ENCODE peak calls at places on chromosome 18, in six cellular contexts. Q, H, E, T, U and G are unnamed samples.

GRCh38 chr18:72866901-72867701 is 686 bp downstream of the NETO1 start:
- DNase-seq in Q (no peak), H (no peak), E (peak; percentile 59), T (no peak), U (no peak), G (no peak)

GRCh38 chr18:30889582-30890301 is 152.8 kb downstream of the DSC3 start:
- DNase-seq in Q (no peak), H (peak; percentile 18), E (peak; percentile 51), T (no peak), U (peak; percentile 20), G (peak; percentile 57)

GRCh38 chr18:47397671-47398319 is 146.3 kb upstream of the SKOR2 start:
- DNase-seq in Q (no peak), H (no peak), E (no peak), T (no peak), U (no peak), G (no peak)

GRCh38 chr18:63567825-63568224 is 19.3 kb upstream of the SERPINB13 start:
- DNase-seq in Q (no peak), H (no peak), E (no peak), T (no peak), U (no peak), G (no peak)

GRCh38 chr18:23981369-23981768 is 33.2 kb upstream of the TTC39C start:
- DNase-seq in Q (no peak), H (peak; percentile 68), E (no peak), T (no peak), U (no peak), G (no peak)

GRCh38 chr18:903703-904102 is 968 bp upstream of the ADCYAP1 start:
- DNase-seq in Q (peak; percentile 87), H (no peak), E (no peak), T (no peak), U (peak; percentile 44), G (peak; percentile 19)

GRCh38 chr18:3306391-3306790 is 44.5 kb downstream of the MYL12B start:
- DNase-seq in Q (no peak), H (no peak), E (no peak), T (no peak), U (no peak), G (no peak)

GRCh38 chr18:77129150-77129551 is 3.4 kb downstream of the MBP start:
- DNase-seq in Q (no peak), H (no peak), E (no peak), T (no peak), U (no peak), G (no peak)

GRCh38 chr18:26747131-26747475 is 118.4 kb downstream of the AQP4 start:
- DNase-seq in Q (no peak), H (no peak), E (no peak), T (no peak), U (peak; percentile 62), G (no peak)

GRCh38 chr18:6751207-6751606 is 21.7 kb downstream of the ARHGAP28 start:
- DNase-seq in Q (no peak), H (no peak), E (no peak), T (no peak), U (no peak), G (no peak)

GRCh38 chr18:50432915-50433314 is 58.1 kb downstream of the SKA1 start:
- DNase-seq in Q (no peak), H (no peak), E (no peak), T (no peak), U (no peak), G (no peak)

GRCh38 chr18:13583567-13584245 is 142.7 kb downstream of the FAM210A start:
- DNase-seq in Q (no peak), H (no peak), E (no peak), T (peak; percentile 49), U (no peak), G (no peak)